ENCODE peak calls at places on chromosomes 2 and 18, in five cellular contexts. One of them, this sample, is unnamed.

GRCh38 chr18:703660-704018 is 8.8 kb downstream of the ENOSF1 start:
- DNase-seq in Karpas-422: no peak
- DNase-seq in tibial artery: no peak
- DNase-seq in spleen: no peak
- DNase-seq in pancreas: no peak
- DNase-seq in this sample: no peak

GRCh38 chr18:907171-907879 is 2.7 kb downstream of the ADCYAP1 start:
- DNase-seq in pancreas: no peak
- DNase-seq in Karpas-422: no peak
- DNase-seq in spleen: no peak
- DNase-seq in tibial artery: no peak
- DNase-seq in this sample: no peak

GRCh38 chr2:161436411-161436810 is 20.3 kb downstream of the TBR1 start:
- DNase-seq in pancreas: no peak
- DNase-seq in spleen: no peak
- DNase-seq in Karpas-422: no peak
- DNase-seq in tibial artery: no peak
- DNase-seq in this sample: no peak

GRCh38 chr2:127101756-127102463 is 5.0 kb downstream of the BIN1 start:
- DNase-seq in pancreas: no peak
- DNase-seq in Karpas-422: no peak
- DNase-seq in spleen: peak; percentile 53
- DNase-seq in tibial artery: peak; percentile 15
- DNase-seq in this sample: no peak

GRCh38 chr2:69456154-69456553 is 18.9 kb upstream of the NFU1 start:
- DNase-seq in pancreas: no peak
- DNase-seq in spleen: no peak
- DNase-seq in tibial artery: no peak
- DNase-seq in Karpas-422: no peak
- DNase-seq in this sample: no peak

GRCh38 chr2:27013738-27014137 is 19.0 kb upstream of the TMEM214 start:
- DNase-seq in spleen: no peak
- DNase-seq in Karpas-422: no peak
- DNase-seq in tibial artery: no peak
- DNase-seq in pancreas: no peak
- DNase-seq in this sample: no peak

GRCh38 chr2:67213270-67213670 is 183.9 kb upstream of the ETAA1 start:
- DNase-seq in tibial artery: no peak
- DNase-seq in spleen: no peak
- DNase-seq in pancreas: peak; percentile 78
- DNase-seq in Karpas-422: no peak
- DNase-seq in this sample: no peak

GRCh38 chr2:23828256-23828980 is 98.5 kb downstream of the ATAD2B start:
- DNase-seq in spleen: no peak
- DNase-seq in pancreas: no peak
- DNase-seq in tibial artery: no peak
- DNase-seq in Karpas-422: no peak
- DNase-seq in this sample: no peak

GRCh38 chr2:169911119-169911518 is 83.9 kb downstream of the UBR3 start:
- DNase-seq in pancreas: no peak
- DNase-seq in spleen: no peak
- DNase-seq in Karpas-422: no peak
- DNase-seq in tibial artery: no peak
- DNase-seq in this sample: no peak

GRCh38 chr2:47566207-47566858 is 163.4 kb downstream of the MSH2 start:
- DNase-seq in spleen: no peak
- DNase-seq in Karpas-422: peak; percentile 60
- DNase-seq in tibial artery: no peak
- DNase-seq in pancreas: no peak
- DNase-seq in this sample: no peak

GRCh38 chr2:76584474-76584873 is 873.8 kb upstream of the GCFC2 start:
- DNase-seq in pancreas: no peak
- DNase-seq in tibial artery: no peak
- DNase-seq in spleen: no peak
- DNase-seq in Karpas-422: no peak
- DNase-seq in this sample: no peak

GRCh38 chr18:13481331-13481730 is 245.0 kb downstream of the FAM210A start:
- DNase-seq in tibial artery: no peak
- DNase-seq in Karpas-422: no peak
- DNase-seq in pancreas: no peak
- DNase-seq in spleen: no peak
- DNase-seq in this sample: no peak

DNA sequence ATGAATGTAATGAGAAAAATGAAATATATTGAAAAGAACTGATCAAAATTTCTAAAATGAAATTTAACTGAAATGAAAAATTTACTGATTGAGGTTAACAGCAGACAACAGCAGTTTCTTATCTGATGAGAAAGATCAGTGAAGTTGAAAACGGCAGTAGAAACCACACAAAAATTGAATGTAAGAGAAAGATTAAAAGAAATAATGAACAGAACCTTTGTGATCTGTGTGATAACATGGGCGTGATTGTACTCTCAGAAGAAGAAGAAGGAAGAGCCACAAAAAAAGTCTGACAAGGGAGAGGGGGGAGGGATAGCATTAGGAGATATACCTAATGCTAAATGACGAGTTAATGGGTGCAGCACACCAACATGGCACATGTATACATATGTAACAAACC is 45.2 kb downstream of the FAM117B start:
- DNase-seq in pancreas: no peak
- DNase-seq in spleen: no peak
- DNase-seq in tibial artery: no peak
- DNase-seq in Karpas-422: no peak
- DNase-seq in this sample: no peak
- H3K9me3 ChIP-seq in pancreas: no peaks in the 10 kb centered on the region
- H3K9me3 ChIP-seq in spleen: peaks cover 34% of the 10 kb centered on the region
- H3K9me3 ChIP-seq in tibial artery: peaks cover 5% of the 10 kb centered on the region
- H3K9me3 ChIP-seq in Karpas-422: peaks cover 3% of the 10 kb centered on the region
- H3K9me3 ChIP-seq in this sample: peaks cover 14% of the 10 kb centered on the region

GRCh38 chr2:38648107-38648761 is 17.7 kb upstream of the GALM start:
- DNase-seq in Karpas-422: no peak
- DNase-seq in pancreas: no peak
- DNase-seq in spleen: no peak
- DNase-seq in tibial artery: no peak
- DNase-seq in this sample: no peak
- H3K9me3 ChIP-seq in Karpas-422: no peaks in the 10 kb centered on the region
- H3K9me3 ChIP-seq in pancreas: no peaks in the 10 kb centered on the region
- H3K9me3 ChIP-seq in spleen: no peaks in the 10 kb centered on the region
- H3K9me3 ChIP-seq in tibial artery: no peaks in the 10 kb centered on the region
- H3K9me3 ChIP-seq in this sample: no peaks in the 10 kb centered on the region

DNA sequence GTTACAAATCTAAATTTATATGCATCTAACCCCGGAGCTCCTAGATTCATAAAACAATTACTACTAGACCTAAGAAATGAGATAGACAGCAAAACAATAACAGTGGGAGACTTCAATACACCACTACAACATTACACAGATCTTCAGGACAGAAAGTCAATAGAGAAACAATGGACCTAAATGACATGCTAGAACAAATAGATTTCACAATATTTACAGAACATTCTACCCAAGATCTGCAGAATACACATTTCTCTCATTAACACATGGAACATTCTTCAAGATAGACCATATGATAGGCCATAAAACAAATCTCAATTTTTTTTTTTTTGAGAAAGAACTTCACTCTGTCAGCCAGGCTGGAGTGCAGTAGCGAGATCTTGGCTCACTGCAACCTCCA is 37.8 kb downstream of the COPS9 start:
- DNase-seq in pancreas: no peak
- DNase-seq in tibial artery: no peak
- DNase-seq in Karpas-422: no peak
- DNase-seq in spleen: no peak
- DNase-seq in this sample: no peak
- H3K9me3 ChIP-seq in pancreas: no peaks in the 10 kb centered on the region
- H3K9me3 ChIP-seq in tibial artery: no peaks in the 10 kb centered on the region
- H3K9me3 ChIP-seq in Karpas-422: no peaks in the 10 kb centered on the region
- H3K9me3 ChIP-seq in spleen: no peaks in the 10 kb centered on the region
- H3K9me3 ChIP-seq in this sample: peaks cover 7% of the 10 kb centered on the region

GRCh38 chr2:188561473-188561979 is 269.9 kb downstream of the GULP1 start:
- DNase-seq in tibial artery: no peak
- DNase-seq in Karpas-422: no peak
- DNase-seq in pancreas: no peak
- DNase-seq in spleen: no peak
- DNase-seq in this sample: no peak
- H3K9me3 ChIP-seq in tibial artery: peaks cover 5% of the 10 kb centered on the region
- H3K9me3 ChIP-seq in Karpas-422: peaks cover 6% of the 10 kb centered on the region
- H3K9me3 ChIP-seq in pancreas: no peaks in the 10 kb centered on the region
- H3K9me3 ChIP-seq in spleen: no peaks in the 10 kb centered on the region
- H3K9me3 ChIP-seq in this sample: no peaks in the 10 kb centered on the region

DNA sequence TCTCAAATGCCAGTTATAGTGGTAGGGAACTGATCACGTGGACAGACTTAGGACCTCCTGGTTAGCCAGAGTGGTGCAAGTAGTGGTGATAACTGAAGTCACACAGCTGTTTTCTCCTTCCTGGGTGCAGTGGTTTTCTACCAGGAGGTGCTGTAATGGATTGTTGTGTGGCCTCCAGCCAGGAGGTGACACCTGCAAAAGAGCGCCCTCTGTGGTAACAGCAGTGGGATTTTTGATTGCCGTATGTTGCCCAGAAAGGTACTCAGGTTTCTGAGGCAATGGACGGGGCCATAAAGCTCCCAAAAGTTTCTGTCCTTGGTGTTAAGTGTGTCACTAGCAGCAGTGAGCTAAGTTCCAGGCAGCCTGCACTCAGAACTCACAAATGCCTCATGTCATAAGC is 1358.1 kb upstream of the DDX18 start:
- DNase-seq in Karpas-422: no peak
- DNase-seq in tibial artery: no peak
- DNase-seq in spleen: no peak
- DNase-seq in pancreas: no peak
- DNase-seq in this sample: no peak
- H3K9me3 ChIP-seq in Karpas-422: peaks cover 20% of the 10 kb centered on the region
- H3K9me3 ChIP-seq in tibial artery: no peaks in the 10 kb centered on the region
- H3K9me3 ChIP-seq in spleen: no peaks in the 10 kb centered on the region
- H3K9me3 ChIP-seq in pancreas: no peaks in the 10 kb centered on the region
- H3K9me3 ChIP-seq in this sample: no peaks in the 10 kb centered on the region

DNA sequence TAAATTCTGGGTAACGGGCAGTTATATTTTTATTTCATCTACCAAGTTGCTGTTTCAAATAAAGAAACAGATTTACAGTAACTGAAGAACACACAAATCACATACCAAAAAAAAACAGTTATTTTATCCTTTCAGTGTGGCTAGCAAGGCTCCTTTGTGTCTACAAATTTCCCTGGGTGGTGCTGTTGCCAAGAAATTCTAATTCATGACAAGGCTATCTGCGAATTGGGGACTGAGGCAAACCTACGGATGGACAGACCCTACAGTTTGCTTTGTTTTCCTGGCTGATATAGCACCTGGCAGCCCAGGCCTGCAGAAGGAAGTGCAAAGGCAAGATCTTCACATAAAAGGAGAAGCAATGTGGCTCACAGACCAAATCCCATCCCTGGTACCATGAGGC is 4.5 kb downstream of the KLF7 start:
- DNase-seq in pancreas: no peak
- DNase-seq in spleen: no peak
- DNase-seq in Karpas-422: no peak
- DNase-seq in tibial artery: no peak
- DNase-seq in this sample: no peak
- H3K9me3 ChIP-seq in pancreas: no peaks in the 10 kb centered on the region
- H3K9me3 ChIP-seq in spleen: no peaks in the 10 kb centered on the region
- H3K9me3 ChIP-seq in Karpas-422: no peaks in the 10 kb centered on the region
- H3K9me3 ChIP-seq in tibial artery: no peaks in the 10 kb centered on the region
- H3K9me3 ChIP-seq in this sample: no peaks in the 10 kb centered on the region

This sample was measured in psoas muscle.